ENCODE peak calls at places on chromosomes 7 and 10, in four cellular contexts. P is astrocyte; M is activated CD8-positive, alpha-beta memory T cell treated with anti-CD3 and anti-CD28 coated beads for 4 hours; I is non-pigmented ciliary epithelial cell. D is an unnamed sample.

GRCh38 chr7:11294218-11294617 is 320.5 kb downstream of the PHF14 start:
- DNase-seq in P (no peak), M (no peak), I (no peak), D (no peak)

GRCh38 chr10:124955243-124955642 is 13.3 kb downstream of the ZRANB1 start:
- DNase-seq in P (no peak), M (no peak), I (no peak), D (no peak)

GRCh38 chr10:124110882-124111281 is 17.5 kb upstream of the CHST15 start:
- DNase-seq in P (no peak), M (no peak), I (no peak), D (no peak)

GRCh38 chr7:45980181-45980905 is 59.3 kb upstream of the IGFBP3 start:
- DNase-seq in P (peak; percentile 67), M (no peak), I (peak; percentile 44), D (peak; percentile 73)

GRCh38 chr10:123912466-123913201 is 21.0 kb upstream of the CPXM2 start:
- DNase-seq in P (no peak), M (no peak), I (no peak), D (no peak)

GRCh38 chr10:103915794-103916193 is 2.2 kb downstream of the STN1 start:
- DNase-seq in P (no peak), M (no peak), I (no peak), D (no peak)

GRCh38 chr7:155299539-155300202 is 2.0 kb downstream of the INSIG1 start:
- DNase-seq in P (no peak), M (peak; percentile 8), I (no peak), D (no peak)

GRCh38 chr10:74863508-74863907 is 37.1 kb downstream of the KAT6B start:
- DNase-seq in P (peak; percentile 78), M (no peak), I (no peak), D (no peak)

GRCh38 chr10:74862625-74863024 is 36.2 kb downstream of the KAT6B start:
- DNase-seq in P (no peak), M (no peak), I (no peak), D (no peak)

GRCh38 chr10:60526024-60526585 is 136.4 kb upstream of the ANK3 start:
- DNase-seq in P (peak; percentile 44), M (no peak), I (no peak), D (no peak)

GRCh38 chr10:126474031-126474430 is 85.8 kb upstream of the ADAM12 start:
- DNase-seq in P (no peak), M (no peak), I (no peak), D (no peak)